ENCODE peak calls at places on chromosomes 12 and 14, in nine cellular contexts. Q is breast epithelium, E is RWPE2, Y is WERI-Rb-1, M is ascending aorta, S is OCI-LY7, B is neural progenitor cell, K is foreskin fibroblast, T is lower lobe of right lung. C is an unnamed sample.
A peak's percentile ranks its signal among the peaks of the same experiment; 100 is the strongest.

GRCh38 chr12:124032265-124032886 is 59.4 kb downstream of the ZNF664 start:
- DNase-seq in Q (no peak), E (no peak), Y (peak; percentile 56), M (no peak), S (peak; percentile 44), B (peak; percentile 64), K (peak; percentile 52), T (no peak), C (peak; percentile 83)

GRCh38 chr14:89027097-89027740 is 202.8 kb downstream of the TTC8 start:
- DNase-seq in Q (peak; percentile 60), E (no peak), Y (peak; percentile 52), M (peak; percentile 73), S (peak; percentile 49), B (peak; percentile 84), K (peak; percentile 43), T (peak; percentile 69), C (peak; percentile 47)

GRCh38 chr14:91755560-91755959 is 23.7 kb upstream of the CATSPERB start:
- DNase-seq in Q (no peak), E (no peak), Y (no peak), M (no peak), S (no peak), B (no peak), K (no peak), T (no peak), C (peak; percentile 62)

GRCh38 chr12:42469355-42470006 is 120.1 kb downstream of the PRICKLE1 start:
- DNase-seq in Q (no peak), E (no peak), Y (no peak), M (no peak), S (peak; percentile 94), B (no peak), K (no peak), T (no peak), C (no peak)

GRCh38 chr12:93778306-93778705 is 101.1 kb downstream of the CRADD start:
- DNase-seq in Q (no peak), E (no peak), Y (no peak), M (peak; percentile 84), S (no peak), B (no peak), K (peak; percentile 78), T (no peak), C (peak; percentile 95)

GRCh38 chr12:56721721-56722120 is 3.4 kb downstream of the NACA start:
- DNase-seq in Q (no peak), E (no peak), Y (no peak), M (no peak), S (no peak), B (no peak), K (no peak), T (no peak), C (no peak)

GRCh38 chr12:57299514-57300016 is 48.6 kb upstream of the STAC3 start:
- DNase-seq in Q (no peak), E (no peak), Y (no peak), M (no peak), S (no peak), B (no peak), K (no peak), T (no peak), C (no peak)

GRCh38 chr14:64938972-64939816 is 3.4 kb downstream of the GPX2 start:
- DNase-seq in Q (no peak), E (no peak), Y (no peak), M (no peak), S (no peak), B (no peak), K (no peak), T (no peak), C (no peak)

GRCh38 chr12:3897400-3897910 is 24.3 kb upstream of the PARP11 start:
- DNase-seq in Q (no peak), E (no peak), Y (no peak), M (no peak), S (no peak), B (no peak), K (no peak), T (no peak), C (no peak)

GRCh38 chr12:116366456-116366776 is 88.9 kb upstream of the MED13L start:
- DNase-seq in Q (peak; percentile 68), E (no peak), Y (no peak), M (peak; percentile 72), S (no peak), B (peak; percentile 21), K (no peak), T (peak; percentile 63), C (no peak)

GRCh38 chr12:94545937-94546771 is 86.5 kb upstream of the CEP83 start:
- DNase-seq in Q (no peak), E (no peak), Y (peak; percentile 69), M (no peak), S (peak; percentile 43), B (peak; percentile 82), K (peak; percentile 52), T (peak; percentile 53), C (peak; percentile 84)

GRCh38 chr14:104892517-104893434 is 27.7 kb downstream of the CEP170B start:
- DNase-seq in Q (peak; percentile 47), E (peak; percentile 71), Y (peak; percentile 16), M (peak; percentile 56), S (no peak), B (no peak), K (no peak), T (no peak), C (no peak)

GRCh38 chr14:76958020-76958965 is 70.2 kb downstream of the IRF2BPL start:
- DNase-seq in Q (no peak), E (no peak), Y (no peak), M (no peak), S (no peak), B (no peak), K (no peak), T (no peak), C (no peak)

GRCh38 chr14:20998674-20999366 is at the start of gene SLC39A2:
- DNase-seq in Q (peak; percentile 69), E (no peak), Y (no peak), M (no peak), S (no peak), B (peak; percentile 59), K (peak; percentile 66), T (no peak), C (peak; percentile 69)

GRCh38 chr14:78446807-78447206 is 276.6 kb downstream of the NRXN3 start:
- DNase-seq in Q (no peak), E (no peak), Y (no peak), M (no peak), S (no peak), B (peak; percentile 74), K (no peak), T (no peak), C (no peak)

GRCh38 chr12:120121766-120122293 is 5.3 kb upstream of the RAB35 start:
- DNase-seq in Q (no peak), E (no peak), Y (no peak), M (no peak), S (peak; percentile 72), B (no peak), K (no peak), T (no peak), C (no peak)

GRCh38 chr12:131985145-131985875 is 35.6 kb downstream of the EP400 start:
- DNase-seq in Q (no peak), E (no peak), Y (no peak), M (no peak), S (no peak), B (no peak), K (no peak), T (peak; percentile 86), C (no peak)

GRCh38 chr12:58269476-58269875 is 328.1 kb downstream of the ATP23 start:
- DNase-seq in Q (no peak), E (no peak), Y (no peak), M (no peak), S (no peak), B (no peak), K (no peak), T (no peak), C (peak; percentile 11)

GRCh38 chr12:12755923-12756322 is 29.5 kb upstream of the APOLD1 start:
- DNase-seq in Q (no peak), E (no peak), Y (no peak), M (no peak), S (no peak), B (no peak), K (no peak), T (no peak), C (no peak)

GRCh38 chr14:70934084-70934483 is 26.8 kb downstream of the PCNX1 start:
- DNase-seq in Q (no peak), E (no peak), Y (no peak), M (no peak), S (no peak), B (no peak), K (peak; percentile 22), T (no peak), C (peak; percentile 55)

GRCh38 chr12:97386133-97386581 is 76.4 kb upstream of the RMST start:
- DNase-seq in Q (no peak), E (no peak), Y (no peak), M (no peak), S (no peak), B (peak; percentile 26), K (no peak), T (no peak), C (no peak)

GRCh38 chr14:71693373-71693772 is 238.9 kb upstream of the RGS6 start:
- DNase-seq in Q (no peak), E (no peak), Y (no peak), M (no peak), S (peak; percentile 15), B (no peak), K (peak; percentile 82), T (no peak), C (peak; percentile 87)

GRCh38 chr14:97298775-97299174 is 501.6 kb downstream of the VRK1 start:
- DNase-seq in Q (no peak), E (no peak), Y (no peak), M (no peak), S (no peak), B (no peak), K (no peak), T (no peak), C (no peak)
- TF ChIP-seq CTCF in Q (no peak), E (no peak), Y (no peak), M (no peak), S (no peak), B (no peak), K (no peak), T (no peak), C (no peak)

DNA sequence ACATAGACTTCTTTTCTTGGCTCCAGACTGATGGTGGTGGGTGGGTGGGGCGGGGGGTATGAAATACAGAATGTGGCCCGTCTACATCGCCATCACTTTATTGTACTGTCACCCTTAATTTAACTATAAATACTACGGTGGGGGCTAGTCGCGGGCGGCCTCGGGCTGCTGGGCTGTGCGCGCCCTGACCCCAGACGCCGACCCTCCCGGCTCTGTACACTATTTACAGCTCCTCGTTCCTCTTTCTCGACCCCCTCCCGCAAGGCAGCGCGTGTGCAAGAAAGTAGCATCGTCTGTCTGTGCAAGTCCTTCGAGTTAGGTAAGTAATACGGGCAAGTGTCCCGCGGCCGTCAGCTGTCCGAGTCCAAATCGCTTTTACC is 1.8 kb downstream of the GSC start:
- DNase-seq in Q (no peak), E (no peak), Y (no peak), M (no peak), S (no peak), B (no peak), K (no peak), T (no peak), C (no peak)
- H3K4me3 ChIP-seq in Q (peak overlapping the region; percentile 93), E (no peak overlapping the region), Y (peak overlapping the region; percentile 66), M (peak overlapping the region; percentile 54), S (no peak overlapping the region), B (peak overlapping the region; percentile 56), K (no peak overlapping the region), T (peak overlapping the region; percentile 58), C (no peak overlapping the region)

GRCh38 chr14:50667491-50668007 is 557 bp downstream of the SAV1 start:
- DNase-seq in Q (peak; percentile 58), E (no peak), Y (peak; percentile 41), M (peak; percentile 70), S (peak; percentile 67), B (no peak), K (no peak), T (no peak), C (no peak)
- TF ChIP-seq CTCF in Q (no peak), E (no peak), Y (no peak), M (no peak), S (peak; percentile 59), B (peak; percentile 10), K (no peak), T (no peak), C (no peak)

GRCh38 chr14:87049886-87050820 is 942.8 kb downstream of the GALC start:
- DNase-seq in Q (no peak), E (no peak), Y (peak; percentile 70), M (no peak), S (peak; percentile 67), B (peak; percentile 46), K (peak; percentile 3), T (no peak), C (peak; percentile 31)
- H3K4me3 ChIP-seq in Q (no peak overlapping the region), E (no peak overlapping the region), Y (no peak overlapping the region), M (no peak overlapping the region), S (no peak overlapping the region), B (no peak overlapping the region), K (no peak overlapping the region), T (no peak overlapping the region), C (no peak overlapping the region)

C was measured in fibroblast of pulmonary artery.